ENCODE peak calls at places on chromosomes 4 and X, in five cellular contexts. One of them, this sample, is unnamed.

GRCh38 chrX:153539979-153540358 is 22.5 kb downstream of the ATP2B3 start:
- DNase-seq in HepG2: no peak
- DNase-seq in aorta: no peak
- DNase-seq in CD8-positive, alpha-beta memory T cell: no peak
- DNase-seq in psoas muscle: no peak
- DNase-seq in this sample: no peak

GRCh38 chrX:36434521-36434920 is 515.0 kb downstream of the CFAP47 start:
- DNase-seq in HepG2: no peak
- DNase-seq in psoas muscle: no peak
- DNase-seq in CD8-positive, alpha-beta memory T cell: no peak
- DNase-seq in aorta: no peak
- DNase-seq in this sample: no peak

GRCh38 chrX:64885850-64886249 is 90.4 kb downstream of the ZC4H2 start:
- DNase-seq in psoas muscle: no peak
- DNase-seq in CD8-positive, alpha-beta memory T cell: no peak
- DNase-seq in aorta: no peak
- DNase-seq in HepG2: no peak
- DNase-seq in this sample: no peak

GRCh38 chrX:133333154-133333750 is 82.0 kb downstream of the GPC4 start:
- DNase-seq in CD8-positive, alpha-beta memory T cell: no peak
- DNase-seq in HepG2: no peak
- DNase-seq in psoas muscle: no peak
- DNase-seq in aorta: no peak
- DNase-seq in this sample: no peak

GRCh38 chr4:7206856-7207567 is 14.7 kb downstream of the SORCS2 start:
- DNase-seq in aorta: peak; percentile 96
- DNase-seq in HepG2: no peak
- DNase-seq in CD8-positive, alpha-beta memory T cell: no peak
- DNase-seq in psoas muscle: peak; percentile 89
- DNase-seq in this sample: peak; percentile 76

GRCh38 chr4:127732623-127733199 is 2.5 kb downstream of the SLC25A31 start:
- DNase-seq in HepG2: peak; percentile 35
- DNase-seq in aorta: no peak
- DNase-seq in psoas muscle: no peak
- DNase-seq in CD8-positive, alpha-beta memory T cell: no peak
- DNase-seq in this sample: no peak

GRCh38 chr4:4564522-4564921 is 22.7 kb upstream of the STX18 start:
- DNase-seq in psoas muscle: no peak
- DNase-seq in aorta: no peak
- DNase-seq in HepG2: no peak
- DNase-seq in CD8-positive, alpha-beta memory T cell: no peak
- DNase-seq in this sample: no peak

GRCh38 chrX:96436105-96436504 is 248.5 kb upstream of the DIAPH2 start:
- DNase-seq in CD8-positive, alpha-beta memory T cell: no peak
- DNase-seq in psoas muscle: no peak
- DNase-seq in aorta: no peak
- DNase-seq in HepG2: no peak
- DNase-seq in this sample: no peak

GRCh38 chr4:169658970-169659735 is 38.8 kb downstream of the CLCN3 start:
- DNase-seq in aorta: no peak
- DNase-seq in psoas muscle: no peak
- DNase-seq in CD8-positive, alpha-beta memory T cell: no peak
- DNase-seq in HepG2: no peak
- DNase-seq in this sample: no peak

GRCh38 chr4:177367336-177367735 is 57.7 kb downstream of the NEIL3 start:
- DNase-seq in psoas muscle: no peak
- DNase-seq in aorta: no peak
- DNase-seq in HepG2: peak; percentile 24
- DNase-seq in CD8-positive, alpha-beta memory T cell: peak; percentile 3
- DNase-seq in this sample: no peak

GRCh38 chrX:108257556-108257955 is 166.0 kb downstream of the ATG4A start:
- DNase-seq in psoas muscle: no peak
- DNase-seq in aorta: no peak
- DNase-seq in CD8-positive, alpha-beta memory T cell: no peak
- DNase-seq in HepG2: no peak
- DNase-seq in this sample: no peak

GRCh38 chr4:121696140-121696640 is 590 bp downstream of the ANXA5 start:
- DNase-seq in psoas muscle: peak; percentile 78
- DNase-seq in HepG2: peak; percentile 39
- DNase-seq in CD8-positive, alpha-beta memory T cell: peak; percentile 49
- DNase-seq in aorta: peak; percentile 95
- DNase-seq in this sample: peak; percentile 82

GRCh38 chr4:39451423-39452023 is 7.2 kb downstream of the RPL9 start:
- DNase-seq in CD8-positive, alpha-beta memory T cell: no peak
- DNase-seq in psoas muscle: no peak
- DNase-seq in aorta: no peak
- DNase-seq in HepG2: no peak
- DNase-seq in this sample: no peak
- H3K36me3 ChIP-seq in CD8-positive, alpha-beta memory T cell: peaks cover 38% of the 10 kb centered on the region
- H3K36me3 ChIP-seq in psoas muscle: peaks cover 86% of the 10 kb centered on the region
- H3K36me3 ChIP-seq in aorta: no peaks in the 10 kb centered on the region
- H3K36me3 ChIP-seq in HepG2: peaks cover 9% of the 10 kb centered on the region
- H3K36me3 ChIP-seq in this sample: no peaks in the 10 kb centered on the region

GRCh38 chr4:74375824-74376426 is 11.0 kb downstream of the EREG start:
- DNase-seq in aorta: no peak
- DNase-seq in HepG2: no peak
- DNase-seq in psoas muscle: no peak
- DNase-seq in CD8-positive, alpha-beta memory T cell: no peak
- DNase-seq in this sample: no peak
- H3K27ac ChIP-seq in aorta: no peak overlapping the region
- H3K27ac ChIP-seq in HepG2: no peak overlapping the region
- H3K27ac ChIP-seq in psoas muscle: no peak overlapping the region
- H3K27ac ChIP-seq in CD8-positive, alpha-beta memory T cell: no peak overlapping the region
- H3K27ac ChIP-seq in this sample: no peak overlapping the region

DNA sequence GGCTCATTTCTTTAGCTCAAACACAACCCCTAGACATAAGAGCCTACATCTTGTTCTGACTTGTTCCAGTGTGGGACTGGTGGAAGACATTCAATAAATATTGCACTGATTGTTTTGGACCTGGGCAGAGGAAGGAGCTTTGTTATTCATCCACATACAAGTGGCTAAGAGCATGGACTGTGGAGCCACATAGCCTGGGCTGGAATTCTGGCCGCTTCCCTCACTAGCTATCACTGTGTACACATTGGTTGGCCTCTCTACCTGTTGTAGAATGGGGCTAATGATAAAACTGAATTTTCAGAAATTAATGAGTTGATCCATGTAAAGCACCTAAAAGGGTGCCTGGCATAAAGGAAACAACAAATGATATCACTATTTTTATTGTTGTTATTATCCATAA is 80.0 kb downstream of the ZNF674 start:
- DNase-seq in psoas muscle: no peak
- DNase-seq in HepG2: no peak
- DNase-seq in aorta: no peak
- DNase-seq in CD8-positive, alpha-beta memory T cell: no peak
- DNase-seq in this sample: peak; percentile 60
- H3K4me3 ChIP-seq in psoas muscle: no peak overlapping the region
- H3K4me3 ChIP-seq in HepG2: no peak overlapping the region
- H3K4me3 ChIP-seq in aorta: no peak overlapping the region
- H3K4me3 ChIP-seq in CD8-positive, alpha-beta memory T cell: no peak overlapping the region
- H3K4me3 ChIP-seq in this sample: no peak overlapping the region

GRCh38 chr4:87783781-87784180 is 15.6 kb upstream of the IBSP start:
- DNase-seq in HepG2: no peak
- DNase-seq in psoas muscle: no peak
- DNase-seq in aorta: no peak
- DNase-seq in CD8-positive, alpha-beta memory T cell: no peak
- DNase-seq in this sample: no peak
- H3K36me3 ChIP-seq in HepG2: no peaks in the 10 kb centered on the region
- H3K36me3 ChIP-seq in psoas muscle: no peaks in the 10 kb centered on the region
- H3K36me3 ChIP-seq in aorta: no peaks in the 10 kb centered on the region
- H3K36me3 ChIP-seq in CD8-positive, alpha-beta memory T cell: no peaks in the 10 kb centered on the region
- H3K36me3 ChIP-seq in this sample: no peaks in the 10 kb centered on the region

This sample was measured in right lobe of liver.